ENCODE peak calls at places on chromosomes 1 and 21, in six cellular contexts. E, H, L, G, U and M are unnamed samples.

GRCh38 chr21:26948194-26948593 is 18.7 kb downstream of the ADAMTS5 start:
- DNase-seq in U (no peak), L (no peak), H (no peak), E (no peak), G (no peak), M (no peak)

GRCh38 chr1:223669003-223669402 is 3.5 kb upstream of the CAPN8 start:
- DNase-seq in U (no peak), H (no peak), G (no peak), L (no peak), E (no peak), M (no peak)

GRCh38 chr21:31872452-31873274 is at the start of gene HUNK:
- DNase-seq in G (no peak), H (peak; percentile 73), L (no peak), U (no peak), E (no peak), M (peak; percentile 48)

GRCh38 chr21:18373631-18374030 is 30.0 kb downstream of the TMPRSS15 start:
- DNase-seq in E (no peak), U (no peak), L (no peak), H (no peak), G (no peak), M (no peak)

GRCh38 chr1:233025566-233025965 is 75.2 kb downstream of the NTPCR start:
- DNase-seq in U (no peak), E (no peak), H (peak; percentile 24), L (no peak), G (no peak), M (no peak)

GRCh38 chr1:28934676-28935075 is 20.3 kb downstream of the EPB41 start:
- DNase-seq in E (no peak), G (no peak), U (no peak), L (no peak), H (no peak), M (no peak)

GRCh38 chr1:30933874-30934252 is 25.3 kb upstream of the SDC3 start:
- DNase-seq in H (peak; percentile 25), G (no peak), L (peak; percentile 51), E (no peak), U (no peak), M (no peak)

GRCh38 chr1:153659175-153659534 is 652 bp downstream of the SNAPIN start:
- DNase-seq in E (no peak), G (no peak), L (no peak), H (no peak), U (no peak), M (no peak)

GRCh38 chr1:1019122-1019999 is 559 bp upstream of the AGRN start:
- DNase-seq in E (peak; percentile 57), H (peak; percentile 83), G (peak; percentile 85), L (peak; percentile 97), U (peak; percentile 79), M (peak; percentile 91)

GRCh38 chr21:41362605-41363369 is 960 bp downstream of the MX2 start:
- DNase-seq in G (no peak), H (no peak), L (no peak), E (no peak), U (no peak), M (no peak)

GRCh38 chr1:46691997-46692790 is 20.5 kb downstream of the TEX38 start:
- DNase-seq in H (no peak), L (no peak), U (no peak), E (no peak), G (no peak), M (no peak)

GRCh38 chr21:35386491-35387079 is 337.5 kb upstream of the RUNX1 start:
- DNase-seq in G (no peak), L (no peak), E (no peak), H (no peak), U (no peak), M (no peak)

GRCh38 chr1:109338091-109338490 is 31.3 kb upstream of the MYBPHL start:
- DNase-seq in E (no peak), U (no peak), H (no peak), L (no peak), G (no peak), M (no peak)

GRCh38 chr1:33334081-33334552 is 13.2 kb upstream of the A3GALT2 start:
- DNase-seq in H (no peak), G (no peak), U (no peak), L (no peak), E (no peak), M (no peak)

GRCh38 chr1:180360333-180361075 is 130.4 kb downstream of the LHX4 start:
- DNase-seq in U (no peak), L (peak; percentile 17), G (no peak), E (no peak), H (no peak), M (no peak)

GRCh38 chr1:10475510-10475909 is 760 bp downstream of the PEX14 start:
- DNase-seq in E (no peak), U (no peak), L (no peak), G (no peak), H (no peak), M (peak; percentile 30)